ENCODE peak calls at places on chromosomes 1 and 21, in nine cellular contexts. G is endothelial cell of umbilical vein, R is HepG2, M is cardiac muscle cell, C is tibial artery, A is GM23248, E is iPS DF 6.9, S is SJSA1, J is left ventricle myocardium inferior. I is an unnamed sample. For H3K27me3 and H3K4me1, the result is how much of the 10 kb centered on the place peaks cover.

GRCh38 chr1:84582802-84583587 is 8.8 kb upstream of the CTBS start:
- DNase-seq in G (peak), M (peak), J (no peak), C (no peak), R (peak), A (no peak), S (peak), E (no peak), I (no peak)

GRCh38 chr21:46154155-46154954 is 1.0 kb downstream of the FTCD start:
- DNase-seq in C (peak), M (no peak), G (no peak), S (peak), R (no peak), A (no peak), J (no peak), E (no peak), I (no peak)

GRCh38 chr1:229452956-229453801 is 19.3 kb upstream of the ACTA1 start:
- DNase-seq in J (no peak), S (no peak), A (peak), E (no peak), R (peak), C (no peak), M (no peak), G (no peak), I (peak)

GRCh38 chr1:164466429-164466828 is 92.6 kb upstream of the PBX1 start:
- DNase-seq in M (no peak), C (no peak), J (no peak), R (no peak), S (no peak), E (no peak), A (peak), G (no peak), I (no peak)

GRCh38 chr1:54002544-54003248 is 15.3 kb downstream of the LDLRAD1 start:
- DNase-seq in G (no peak), M (no peak), C (no peak), S (no peak), J (no peak), A (no peak), R (no peak), E (no peak), I (no peak)

GRCh38 chr1:47738560-47739182 is 258.5 kb downstream of the TRABD2B start:
- DNase-seq in A (peak), M (peak), S (peak), R (peak), J (peak), C (no peak), E (no peak), G (peak), I (peak)

GRCh38 chr1:173669491-173669941 is at the start of gene ANKRD45:
- DNase-seq in J (peak), S (no peak), G (peak), R (no peak), M (peak), A (peak), E (peak), C (no peak), I (peak)

GRCh38 chr1:152348447-152348846 is 11.4 kb downstream of the FLG2 start:
- DNase-seq in C (no peak), J (no peak), A (peak), G (no peak), R (no peak), E (no peak), M (no peak), S (no peak), I (peak)

GRCh38 chr1:64323882-64324281 is 120.5 kb downstream of the UBE2U start:
- DNase-seq in R (no peak), S (no peak), G (no peak), M (no peak), E (no peak), C (no peak), J (no peak), A (no peak), I (no peak)

GRCh38 chr1:238177351-238177750 is 286.6 kb upstream of the ZP4 start:
- DNase-seq in M (no peak), J (no peak), E (no peak), C (no peak), G (no peak), R (no peak), A (no peak), S (no peak), I (peak)

GRCh38 chr1:36910281-36910725 is 124.0 kb downstream of the GRIK3 start:
- DNase-seq in G (no peak), J (no peak), A (no peak), R (no peak), S (no peak), E (no peak), M (no peak), C (no peak), I (no peak)

GRCh38 chr1:74964508-74964907 is 169.7 kb upstream of the LHX8 start:
- DNase-seq in M (peak), A (peak), R (no peak), C (no peak), J (no peak), S (no peak), E (no peak), G (peak), I (no peak)

GRCh38 chr1:29683472-29683871 is 447.1 kb downstream of the PTPRU start:
- DNase-seq in A (no peak), J (no peak), M (no peak), S (peak), C (peak), E (no peak), R (no peak), G (no peak), I (no peak)

GRCh38 chr1:31712625-31713024 is 8.8 kb upstream of the COL16A1 start:
- DNase-seq in A (peak), C (peak), R (no peak), E (no peak), S (peak), M (peak), J (peak), G (peak), I (no peak)

GRCh38 chr1:245516178-245516829 is 361.5 kb downstream of the KIF26B start:
- DNase-seq in A (no peak), S (no peak), R (peak), E (no peak), M (no peak), C (no peak), J (no peak), G (no peak), I (no peak)

GRCh38 chr1:228940931-228941330 is 205.7 kb downstream of the RHOU start:
- DNase-seq in E (no peak), S (no peak), C (no peak), A (no peak), G (no peak), J (no peak), R (peak), M (no peak), I (no peak)

GRCh38 chr1:16607433-16607851 is 5.9 kb downstream of the NBPF1 start:
- DNase-seq in A (no peak), M (no peak), S (peak), R (no peak), E (no peak), C (no peak), J (no peak), G (no peak), I (no peak)

GRCh38 chr1:235902638-235903542 is 36.2 kb upstream of the LYST start:
- DNase-seq in A (peak), G (no peak), E (no peak), S (peak), C (no peak), J (no peak), M (no peak), R (no peak), I (no peak)

GRCh38 chr21:28299946-28300345 is 692.7 kb downstream of the LTN1 start:
- DNase-seq in A (no peak), C (no peak), R (no peak), E (no peak), G (no peak), M (no peak), J (no peak), S (no peak), I (no peak)

GRCh38 chr21:36661511-36662309 is 37.2 kb upstream of the SIM2 start:
- DNase-seq in A (peak), J (no peak), C (no peak), E (no peak), M (peak), S (peak), R (peak), G (peak), I (peak)

GRCh38 chr1:57017201-57017600 is 51.4 kb upstream of the C8B start:
- DNase-seq in A (peak), S (no peak), G (no peak), M (no peak), E (no peak), J (no peak), C (no peak), R (peak), I (no peak)

GRCh38 chr1:17419626-17420328 is 19.7 kb downstream of the RCC2 start:
- DNase-seq in R (no peak), S (no peak), A (peak), M (peak), J (peak), C (peak), G (peak), E (peak), I (no peak)

GRCh38 chr1:179779645-179780272 is 36.7 kb downstream of the FAM163A start:
- DNase-seq in S (no peak), J (no peak), G (peak), M (no peak), A (peak), R (no peak), C (no peak), E (no peak), I (no peak)

GRCh38 chr1:219812491-219813221 is 115.7 kb downstream of the SLC30A10 start:
- DNase-seq in C (no peak), J (no peak), E (peak), R (peak), M (peak), S (peak), G (peak), A (peak), I (peak)

GRCh38 chr1:218658899-218659298 is 313.8 kb downstream of the TGFB2 start:
- DNase-seq in R (no peak), E (no peak), G (peak), A (peak), J (no peak), S (peak), M (no peak), C (no peak), I (no peak)

DNA sequence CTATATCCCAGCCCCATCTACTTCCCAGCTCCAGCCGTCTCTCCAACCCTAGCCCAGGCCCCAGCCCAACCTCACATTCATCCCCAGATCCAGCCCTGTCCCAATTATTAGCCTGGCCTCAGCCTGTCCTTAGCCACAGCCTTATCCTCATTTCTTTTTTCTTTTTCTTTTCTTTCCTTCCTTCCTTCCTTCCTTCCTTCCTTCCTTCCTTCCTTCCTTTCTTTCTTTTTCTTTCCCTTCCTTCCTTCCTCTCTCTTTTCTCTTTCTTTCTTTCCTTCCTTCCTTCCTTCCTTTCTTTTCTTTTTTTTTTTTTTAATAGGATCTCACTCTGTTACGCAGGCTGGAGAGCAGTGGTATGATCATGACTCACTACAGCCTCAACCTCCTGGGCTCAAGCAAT is 7.6 kb downstream of the FCMR start:
- DNase-seq in M (no peak), S (no peak), A (no peak), C (no peak), E (no peak), J (no peak), G (no peak), R (no peak), I (no peak)
- H3K27me3 ChIP-seq in M (half or more), S (under half), A (under half), C (under half), E (under half), J (under half), G (under half), R (under half), I (under half)

GRCh38 chr1:1599919-1600860 is at the start of gene FNDC10:
- DNase-seq in G (no peak), M (peak), R (no peak), E (no peak), J (no peak), A (peak), S (no peak), C (peak), I (no peak)
- H3K4me3 ChIP-seq in G (no peak), M (peak), R (peak), E (peak), J (peak), A (peak), S (peak), C (peak), I (peak)

DNA sequence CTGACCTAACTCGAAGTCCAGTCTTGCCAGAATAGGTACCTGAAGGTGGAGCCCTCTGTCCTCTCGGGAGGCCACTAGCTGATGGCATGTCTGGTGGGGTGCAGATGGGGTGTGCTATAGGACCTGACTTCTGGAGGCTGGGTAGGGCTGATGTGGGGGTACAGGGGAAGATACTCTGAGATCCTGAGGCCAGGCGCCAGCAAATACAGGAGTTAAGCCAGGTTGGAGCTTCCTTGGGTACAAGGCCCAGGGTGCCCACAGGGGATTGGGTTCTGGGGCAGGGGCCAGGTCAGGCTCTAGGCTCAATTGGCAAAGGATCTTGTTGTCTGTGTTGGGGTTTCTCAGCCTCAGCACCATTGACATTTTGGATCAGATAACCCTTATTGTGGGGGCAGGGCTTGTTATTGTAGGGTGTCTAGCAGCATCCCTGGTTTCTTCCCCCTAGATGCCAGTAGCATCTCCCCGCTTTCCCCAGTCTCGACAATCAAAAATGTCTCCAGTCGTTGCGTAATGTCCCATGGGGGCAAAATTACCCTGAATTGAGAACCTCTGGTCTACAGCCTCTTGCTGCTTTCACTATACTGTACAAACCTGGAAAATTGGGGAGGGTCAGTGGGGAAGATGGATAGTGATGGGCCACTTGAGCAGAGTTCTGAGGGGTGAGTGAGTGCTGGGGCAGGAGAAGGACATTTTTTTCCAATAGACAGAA is 9.2 kb downstream of the PTPRF start:
- DNase-seq in C (no peak), M (no peak), S (no peak), E (no peak), R (no peak), G (no peak), J (no peak), A (no peak), I (no peak)
- H3K4me1 ChIP-seq in C (half or more), M (under half), S (under half), E (under half), R (half or more), G (under half), J (under half), A (under half), I (under half)

GRCh38 chr1:2380816-2381591 is 10.3 kb downstream of the MORN1 start:
- DNase-seq in G (no peak), S (no peak), C (no peak), R (no peak), E (no peak), A (no peak), M (no peak), J (no peak), I (no peak)
- H3K27me3 ChIP-seq in G (under half), S (under half), C (under half), R (under half), E (under half), A (under half), M (under half), J (under half), I (under half)

GRCh38 chr1:91711504-91712247 is 174.3 kb downstream of the TGFBR3 start:
- DNase-seq in R (no peak), S (no peak), E (no peak), J (no peak), M (no peak), C (no peak), A (no peak), G (no peak), I (no peak)
- H3K4me3 ChIP-seq in R (no peak), S (no peak), E (no peak), J (no peak), M (no peak), C (no peak), A (no peak), G (no peak), I (no peak)

GRCh38 chr1:226823643-226824042 is 46.8 kb upstream of the PSEN2 start:
- DNase-seq in C (no peak), S (no peak), E (no peak), G (no peak), J (no peak), A (no peak), R (no peak), M (no peak), I (no peak)
- H3K4me1 ChIP-seq in C (under half), S (under half), E (under half), G (under half), J (half or more), A (under half), R (under half), M (under half), I (under half)

GRCh38 chr1:118247593-118247992 is 62.6 kb upstream of the SPAG17 start:
- DNase-seq in M (peak), J (no peak), A (peak), E (no peak), G (no peak), S (no peak), R (peak), C (no peak), I (no peak)

GRCh38 chr1:118253310-118253903 is 68.4 kb upstream of the SPAG17 start:
- DNase-seq in J (no peak), M (no peak), E (no peak), R (no peak), G (no peak), A (no peak), S (no peak), C (no peak), I (no peak)

GRCh38 chr1:118246646-118247045 is 61.6 kb upstream of the SPAG17 start:
- DNase-seq in A (no peak), J (no peak), C (no peak), G (no peak), S (no peak), R (no peak), E (no peak), M (no peak), I (no peak)

GRCh38 chr1:118250232-118250631 is 65.2 kb upstream of the SPAG17 start:
- DNase-seq in C (no peak), J (no peak), S (no peak), M (no peak), E (peak), A (no peak), G (no peak), R (no peak), I (no peak)

DNA sequence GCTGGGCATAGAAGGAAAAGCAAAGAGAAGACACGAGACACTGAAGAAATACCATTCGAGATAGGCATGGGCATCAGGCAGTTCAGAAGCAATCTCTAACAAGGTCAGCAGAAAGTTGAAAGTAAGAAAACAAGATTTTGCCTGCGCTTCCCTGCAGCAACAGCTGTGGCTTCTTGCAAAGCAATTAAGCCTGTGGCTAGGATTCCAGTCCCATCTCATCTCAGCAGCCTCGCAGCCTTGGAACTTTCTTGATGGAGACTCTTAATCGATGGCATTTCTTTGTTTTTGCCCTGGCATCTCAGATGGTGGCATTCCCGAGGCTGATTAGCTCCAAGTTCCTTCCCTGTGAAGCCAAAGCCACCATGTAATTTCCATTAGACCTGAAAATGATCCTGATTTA is 64.6 kb upstream of the SPAG17 start:
- DNase-seq in G (no peak), R (no peak), C (no peak), S (no peak), A (no peak), M (no peak), E (no peak), J (no peak), I (no peak)
- H3K27me3 ChIP-seq in G (under half), R (under half), C (under half), S (under half), A (under half), M (under half), E (under half), J (under half), I (under half)

DNA sequence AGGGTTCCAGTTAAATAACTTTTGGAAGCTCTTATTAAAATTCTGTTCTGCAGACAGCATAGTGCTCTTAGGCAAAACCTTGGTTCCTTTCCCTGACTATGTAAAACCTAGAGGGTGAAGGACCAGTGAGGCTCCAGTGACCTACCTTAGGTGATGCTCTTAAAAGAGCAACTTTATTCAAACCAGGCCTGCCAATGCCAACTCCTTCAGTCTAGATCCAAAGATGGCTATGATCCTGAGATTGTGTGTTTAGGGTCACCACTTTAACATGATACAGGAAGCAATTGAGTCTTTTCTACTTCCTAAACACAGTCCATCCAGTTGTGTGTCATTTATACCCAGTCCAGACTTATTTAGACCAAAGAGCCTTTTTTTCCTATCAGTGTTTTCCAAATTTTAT is 10.8 kb downstream of the MCL1 start:
- DNase-seq in E (no peak), R (no peak), J (no peak), M (no peak), S (no peak), C (no peak), A (no peak), G (no peak), I (no peak)
- H3K4me3 ChIP-seq in E (no peak), R (no peak), J (peak), M (no peak), S (no peak), C (peak), A (peak), G (no peak), I (peak)

DNA sequence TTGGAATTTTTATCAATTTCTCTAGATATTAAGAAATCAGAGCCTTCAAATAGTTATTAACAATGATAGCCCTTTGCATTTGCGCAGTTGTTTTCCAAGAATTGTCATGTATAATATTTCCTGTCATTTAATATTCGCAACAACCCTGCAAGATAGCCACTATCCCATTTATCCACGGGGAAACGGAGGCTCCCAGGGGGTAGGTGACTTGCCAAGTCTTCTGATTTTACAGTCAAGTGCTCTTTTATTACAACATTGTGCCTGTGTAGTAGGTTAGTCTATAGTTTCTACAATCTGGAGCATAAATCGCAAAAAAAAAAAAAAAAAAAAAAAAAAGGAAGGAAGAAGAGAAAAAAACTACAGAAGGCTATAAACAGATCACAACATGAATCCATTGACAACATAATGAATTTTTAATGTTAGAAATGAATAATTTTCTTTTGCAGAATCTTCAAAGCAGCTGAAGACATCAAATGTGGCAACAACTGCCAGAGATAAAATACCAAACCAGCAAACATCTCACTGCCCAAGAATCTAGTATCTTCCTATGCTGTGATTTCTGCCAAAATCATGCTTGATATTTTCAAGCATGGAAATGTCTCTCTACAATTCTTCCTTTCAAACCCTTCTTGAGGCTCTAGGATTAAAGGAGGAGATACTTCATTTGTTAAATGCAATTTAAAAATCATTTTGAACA is 125.5 kb downstream of the PTPN14 start:
- DNase-seq in M (no peak), J (no peak), C (no peak), G (no peak), A (peak), S (no peak), R (no peak), E (no peak), I (no peak)
- H3K4me1 ChIP-seq in M (under half), J (under half), C (under half), G (under half), A (half or more), S (half or more), R (under half), E (under half), I (under half)

I was measured in Caco-2.